ENCODE peak calls at places on chromosomes 7 and 10, in four cellular contexts. T, N, D and R are unnamed samples.

GRCh38 chr7:92725161-92725925 is 111.0 kb downstream of the CDK6 start:
- DNase-seq in T (no peak), N (no peak), D (no peak), R (no peak)

GRCh38 chr7:149097088-149097487 is 6.6 kb upstream of the ZNF786 start:
- DNase-seq in T (no peak), N (no peak), D (no peak), R (peak; percentile 13)

GRCh38 chr7:45123913-45124312 is 12.4 kb upstream of the TBRG4 start:
- DNase-seq in T (no peak), N (no peak), D (no peak), R (no peak)

GRCh38 chr7:155864991-155865690 is 52.9 kb upstream of the SHH start:
- DNase-seq in T (peak; percentile 13), N (no peak), D (no peak), R (no peak)

GRCh38 chr7:117946201-117946633 is 73.0 kb upstream of the CTTNBP2 start:
- DNase-seq in T (no peak), N (no peak), D (no peak), R (no peak)

GRCh38 chr7:27185013-27185707 is at the start of gene HOXA11:
- DNase-seq in T (peak; percentile 91), N (no peak), D (no peak), R (peak; percentile 77)

GRCh38 chr10:66307826-66308225 is 618.0 kb upstream of the LRRTM3 start:
- DNase-seq in T (no peak), N (no peak), D (no peak), R (no peak)

GRCh38 chr10:123583639-123584418 is 82.3 kb upstream of the GPR26 start:
- DNase-seq in T (peak; percentile 83), N (peak; percentile 86), D (peak; percentile 54), R (peak; percentile 84)

GRCh38 chr10:18501198-18501597 is 150.2 kb downstream of the NSUN6 start:
- DNase-seq in T (no peak), N (no peak), D (no peak), R (no peak)

GRCh38 chr7:32594965-32595364 is 99.7 kb downstream of the AVL9 start:
- DNase-seq in T (no peak), N (no peak), D (no peak), R (no peak)

GRCh38 chr10:84289521-84290200 is 38.7 kb upstream of the CCSER2 start:
- DNase-seq in T (no peak), N (no peak), D (no peak), R (no peak)

GRCh38 chr7:129919492-129919891 is 33.3 kb downstream of the UBE2H start:
- DNase-seq in T (no peak), N (no peak), D (no peak), R (no peak)
- H3K4me1 ChIP-seq in T (peaks cover 3% of the 10 kb centered on the region), N (peaks cover 78% of the 10 kb centered on the region), D (peaks cover 8% of the 10 kb centered on the region), R (peaks cover 85% of the 10 kb centered on the region)

DNA sequence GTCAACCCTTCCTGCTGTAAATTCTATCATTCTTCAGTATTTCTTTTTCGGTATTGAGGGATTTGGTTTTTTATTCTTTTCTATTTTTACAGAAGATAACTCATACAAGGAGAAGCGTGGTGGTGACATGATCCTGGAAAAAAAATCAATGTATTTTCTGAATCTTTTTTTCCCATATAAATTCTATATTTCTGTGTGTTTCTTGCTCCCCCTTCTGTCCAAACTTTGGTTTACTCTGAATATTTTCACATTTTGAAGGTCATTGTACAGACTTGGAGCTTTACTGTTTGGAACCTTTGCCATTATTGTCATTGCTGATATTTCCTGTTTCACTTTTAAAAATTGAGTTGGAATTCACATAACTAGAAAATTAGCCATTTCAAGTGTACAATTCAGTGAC is 246.3 kb downstream of the REEP3 start:
- DNase-seq in T (no peak), N (no peak), D (no peak), R (no peak)
- TF ChIP-seq CTCF in T (peak; percentile 9), N (peak; percentile 8), D (no peak), R (peak; percentile 56)

DNA sequence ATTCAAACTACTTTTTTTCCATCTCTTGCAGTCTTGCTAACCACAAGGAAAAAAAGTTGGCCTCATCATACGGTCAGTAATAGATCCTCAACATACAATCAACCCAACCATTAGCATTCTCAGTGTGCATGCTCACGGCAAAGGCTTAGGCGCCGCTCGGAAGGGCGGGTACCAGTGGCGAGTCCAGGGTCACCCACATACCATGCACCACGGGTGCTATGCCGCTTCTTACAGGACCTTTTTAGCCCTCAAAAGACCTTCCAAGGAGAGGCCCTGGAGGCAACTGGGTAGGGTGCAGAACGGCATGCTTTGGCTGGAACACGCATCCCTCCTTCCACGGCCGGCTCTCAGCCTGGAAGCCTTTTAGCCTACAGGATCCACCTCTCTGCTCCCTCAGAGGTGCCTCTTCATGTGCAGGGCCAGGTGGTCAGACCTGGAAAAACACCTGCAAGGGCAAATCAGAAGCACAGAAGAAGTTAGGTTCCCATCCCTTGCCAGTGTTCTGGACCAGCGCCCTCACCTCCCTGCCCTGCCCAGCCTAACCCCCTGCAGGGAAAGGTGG is 5.8 kb downstream of the KLF6 start:
- DNase-seq in T (peak; percentile 18), N (peak; percentile 36), D (peak; percentile 4), R (no peak)
- H3K4me1 ChIP-seq in T (peaks cover 14% of the 10 kb centered on the region), N (peaks cover 60% of the 10 kb centered on the region), D (peaks cover 18% of the 10 kb centered on the region), R (no peaks in the 10 kb centered on the region)

GRCh38 chr7:70588151-70588550 is 543.8 kb upstream of the GALNT17 start:
- DNase-seq in T (no peak), N (no peak), D (no peak), R (no peak)

GRCh38 chr7:70589010-70589409 is 542.9 kb upstream of the GALNT17 start:
- DNase-seq in T (no peak), N (no peak), D (no peak), R (no peak)

GRCh38 chr7:70587739-70588138 is 544.2 kb upstream of the GALNT17 start:
- DNase-seq in T (peak; percentile 64), N (no peak), D (no peak), R (no peak)

GRCh38 chr7:70589590-70589989 is 542.4 kb upstream of the GALNT17 start:
- DNase-seq in T (no peak), N (no peak), D (no peak), R (no peak)

GRCh38 chr7:70588610-70589009 is 543.3 kb upstream of the GALNT17 start:
- DNase-seq in T (no peak), N (no peak), D (no peak), R (no peak)
- TF ChIP-seq CTCF in T (no peak), N (no peak), D (no peak), R (no peak)